ENCODE peak calls at places on chromosomes 16 and 17, in four cellular contexts. One of them, this sample, is unnamed. For H3K27me3, the result is how much of the 10 kb centered on the place peaks cover.

GRCh38 chr17:32518856-32519768 is 32.3 kb downstream of the CDK5R1 start:
- DNase-seq in fibroblast of lung: peak
- DNase-seq in astrocyte: peak
- DNase-seq in MM.1S: no peak
- DNase-seq in this sample: peak

GRCh38 chr17:48137658-48138057 is 30.1 kb downstream of the SNX11 start:
- DNase-seq in fibroblast of lung: no peak
- DNase-seq in astrocyte: no peak
- DNase-seq in MM.1S: no peak
- DNase-seq in this sample: no peak

GRCh38 chr17:16322636-16323035 is 30.6 kb downstream of the CENPV start:
- DNase-seq in MM.1S: no peak
- DNase-seq in fibroblast of lung: peak
- DNase-seq in astrocyte: peak
- DNase-seq in this sample: no peak

GRCh38 chr17:67372751-67373150 is 4.3 kb upstream of the PITPNC1 start:
- DNase-seq in fibroblast of lung: no peak
- DNase-seq in MM.1S: no peak
- DNase-seq in astrocyte: no peak
- DNase-seq in this sample: peak

GRCh38 chr17:83057397-83057761 is 22.0 kb upstream of the METRNL start:
- DNase-seq in astrocyte: no peak
- DNase-seq in MM.1S: no peak
- DNase-seq in fibroblast of lung: no peak
- DNase-seq in this sample: no peak

GRCh38 chr17:44198721-44199552 is 747 bp downstream of the ATXN7L3 start:
- DNase-seq in astrocyte: no peak
- DNase-seq in fibroblast of lung: peak
- DNase-seq in MM.1S: peak
- DNase-seq in this sample: peak

GRCh38 chr16:88430524-88431446 is 22.3 kb upstream of the ZFPM1 start:
- DNase-seq in MM.1S: no peak
- DNase-seq in astrocyte: no peak
- DNase-seq in fibroblast of lung: peak
- DNase-seq in this sample: no peak

GRCh38 chr16:20611975-20612471 is 35.9 kb upstream of the ACSM2B start:
- DNase-seq in fibroblast of lung: no peak
- DNase-seq in MM.1S: no peak
- DNase-seq in astrocyte: no peak
- DNase-seq in this sample: no peak

GRCh38 chr17:6454495-6455320 is 10.5 kb downstream of the PIMREG start:
- DNase-seq in fibroblast of lung: no peak
- DNase-seq in astrocyte: no peak
- DNase-seq in MM.1S: no peak
- DNase-seq in this sample: no peak

GRCh38 chr16:69894675-69895074 is 56.5 kb upstream of the CLEC18A start:
- DNase-seq in astrocyte: no peak
- DNase-seq in fibroblast of lung: no peak
- DNase-seq in MM.1S: no peak
- DNase-seq in this sample: no peak

GRCh38 chr16:15552507-15552906 is 90.4 kb downstream of the MARF1 start:
- DNase-seq in astrocyte: no peak
- DNase-seq in fibroblast of lung: no peak
- DNase-seq in MM.1S: no peak
- DNase-seq in this sample: no peak

GRCh38 chr17:35299108-35299507 is 56.2 kb downstream of the SLFN5 start:
- DNase-seq in astrocyte: no peak
- DNase-seq in MM.1S: no peak
- DNase-seq in fibroblast of lung: no peak
- DNase-seq in this sample: peak

GRCh38 chr16:569445-570254 is at the start of gene PIGQ:
- DNase-seq in fibroblast of lung: peak
- DNase-seq in astrocyte: peak
- DNase-seq in MM.1S: peak
- DNase-seq in this sample: peak

GRCh38 chr17:41678411-41678906 is 10.2 kb upstream of the EIF1 start:
- DNase-seq in MM.1S: no peak
- DNase-seq in fibroblast of lung: peak
- DNase-seq in astrocyte: no peak
- DNase-seq in this sample: peak

GRCh38 chr16:85194528-85195270 is 82.4 kb upstream of the CIBAR2 start:
- DNase-seq in astrocyte: no peak
- DNase-seq in fibroblast of lung: no peak
- DNase-seq in MM.1S: no peak
- DNase-seq in this sample: no peak

GRCh38 chr17:81137248-81137647 is 28.1 kb upstream of the PVALEF start:
- DNase-seq in astrocyte: no peak
- DNase-seq in MM.1S: no peak
- DNase-seq in fibroblast of lung: no peak
- DNase-seq in this sample: no peak

GRCh38 chr17:42378597-42379594 is 9.3 kb downstream of the STAT3 start:
- DNase-seq in MM.1S: no peak
- DNase-seq in astrocyte: peak
- DNase-seq in fibroblast of lung: peak
- DNase-seq in this sample: no peak

DNA sequence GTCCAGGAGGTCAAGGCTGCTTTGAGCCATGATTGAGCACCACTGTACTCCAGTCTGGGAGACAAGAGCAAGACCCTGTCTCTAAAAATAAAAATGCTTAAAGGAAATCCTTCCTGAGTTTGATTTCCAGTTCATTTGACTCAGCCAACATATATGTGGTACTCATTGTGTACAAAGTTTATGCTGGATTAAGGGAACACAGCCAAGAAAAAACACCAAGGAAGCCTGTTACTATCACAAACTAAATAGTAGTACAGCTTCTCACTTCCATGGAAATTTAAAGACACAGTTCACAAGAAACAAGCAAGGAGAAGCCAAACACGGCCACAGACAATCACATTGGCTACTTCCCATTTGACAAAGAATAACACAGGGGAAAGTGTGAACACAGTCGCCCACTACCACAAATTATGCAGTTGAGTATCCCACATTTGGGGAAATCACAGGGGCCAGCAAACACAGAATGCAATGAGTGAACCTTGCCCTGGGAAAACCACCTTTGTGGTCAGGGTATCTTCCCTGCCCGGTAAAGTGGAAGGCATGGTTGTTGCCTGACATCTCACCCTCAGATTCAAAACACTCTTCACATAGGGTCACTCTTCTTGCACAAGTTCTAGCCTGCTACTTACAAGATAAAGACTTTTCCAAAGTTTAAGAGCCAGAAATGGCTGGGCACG is 14.5 kb downstream of the TEX14 start:
- DNase-seq in astrocyte: peak
- DNase-seq in fibroblast of lung: peak
- DNase-seq in MM.1S: no peak
- DNase-seq in this sample: peak
- H2AFZ ChIP-seq in astrocyte: no peak
- H2AFZ ChIP-seq in fibroblast of lung: no peak
- H2AFZ ChIP-seq in MM.1S: no peak
- H2AFZ ChIP-seq in this sample: peak

GRCh38 chr17:9020096-9020823 is 1.1 kb upstream of the NTN1 start:
- DNase-seq in MM.1S: no peak
- DNase-seq in astrocyte: no peak
- DNase-seq in fibroblast of lung: no peak
- DNase-seq in this sample: no peak

GRCh38 chr17:9020824-9021157 is 519 bp upstream of the NTN1 start:
- DNase-seq in fibroblast of lung: no peak
- DNase-seq in astrocyte: no peak
- DNase-seq in MM.1S: no peak
- DNase-seq in this sample: no peak

GRCh38 chr17:9021158-9021984 is at the start of gene NTN1:
- DNase-seq in MM.1S: peak
- DNase-seq in fibroblast of lung: peak
- DNase-seq in astrocyte: peak
- DNase-seq in this sample: peak

GRCh38 chr17:9016941-9017552 is 4.3 kb upstream of the NTN1 start:
- DNase-seq in MM.1S: no peak
- DNase-seq in fibroblast of lung: no peak
- DNase-seq in astrocyte: no peak
- DNase-seq in this sample: no peak

GRCh38 chr17:9018731-9019130 is 2.6 kb upstream of the NTN1 start:
- DNase-seq in MM.1S: no peak
- DNase-seq in astrocyte: no peak
- DNase-seq in fibroblast of lung: no peak
- DNase-seq in this sample: no peak
- H3K27me3 ChIP-seq in MM.1S: under half
- H3K27me3 ChIP-seq in astrocyte: under half
- H3K27me3 ChIP-seq in fibroblast of lung: under half
- H3K27me3 ChIP-seq in this sample: under half

DNA sequence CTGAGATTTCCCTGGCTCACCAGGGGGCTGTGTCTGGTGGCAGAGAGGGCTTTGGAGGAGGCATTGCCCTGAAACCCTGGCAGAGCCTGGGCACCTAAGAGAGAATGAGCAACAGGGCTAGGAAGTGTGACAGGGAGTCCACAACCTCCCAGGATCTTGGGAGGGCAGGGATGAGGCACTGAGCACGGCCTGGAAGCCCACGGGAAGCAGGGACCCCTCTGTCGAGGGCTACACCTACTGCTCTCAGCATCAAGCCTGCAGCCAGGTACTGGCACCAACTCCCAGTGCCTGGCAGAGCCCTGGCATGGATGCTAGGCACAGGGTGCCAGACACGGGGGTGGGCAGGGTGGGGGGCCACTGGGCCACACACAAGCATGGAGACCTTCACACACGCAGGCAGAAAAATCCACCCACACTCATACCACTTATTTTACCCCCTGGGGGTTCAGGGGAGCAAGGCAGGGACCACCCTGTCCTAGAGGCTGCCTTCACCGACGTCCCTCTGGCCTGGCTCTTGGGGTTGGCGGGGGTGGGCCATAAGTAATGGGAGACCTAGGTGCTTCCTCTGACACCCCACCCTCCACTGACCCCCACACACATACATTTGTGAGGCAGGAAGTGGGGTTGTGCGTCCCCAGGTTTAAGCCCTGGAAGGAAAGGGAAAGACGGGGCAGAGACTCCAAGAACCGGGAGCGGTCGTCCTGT is 970 bp upstream of the HSD11B2 start:
- DNase-seq in MM.1S: no peak
- DNase-seq in fibroblast of lung: no peak
- DNase-seq in astrocyte: no peak
- DNase-seq in this sample: no peak
- H3K4me3 ChIP-seq in MM.1S: peak
- H3K4me3 ChIP-seq in fibroblast of lung: no peak
- H3K4me3 ChIP-seq in astrocyte: no peak
- H3K4me3 ChIP-seq in this sample: peak

GRCh38 chr16:56848955-56849689 is 15.9 kb upstream of the SLC12A3 start:
- DNase-seq in astrocyte: peak
- DNase-seq in fibroblast of lung: peak
- DNase-seq in MM.1S: no peak
- DNase-seq in this sample: peak
- H2AFZ ChIP-seq in astrocyte: no peak
- H2AFZ ChIP-seq in fibroblast of lung: no peak
- H2AFZ ChIP-seq in MM.1S: no peak
- H2AFZ ChIP-seq in this sample: peak

GRCh38 chr17:74015316-74015715 is 188.2 kb upstream of the RPL38 start:
- DNase-seq in fibroblast of lung: no peak
- DNase-seq in astrocyte: no peak
- DNase-seq in MM.1S: no peak
- DNase-seq in this sample: no peak

GRCh38 chr17:74012465-74012864 is 191.0 kb upstream of the RPL38 start:
- DNase-seq in fibroblast of lung: no peak
- DNase-seq in astrocyte: no peak
- DNase-seq in MM.1S: no peak
- DNase-seq in this sample: no peak

GRCh38 chr17:74008196-74008595 is 195.3 kb upstream of the RPL38 start:
- DNase-seq in fibroblast of lung: no peak
- DNase-seq in MM.1S: no peak
- DNase-seq in astrocyte: no peak
- DNase-seq in this sample: peak

GRCh38 chr17:74010903-74011302 is 192.6 kb upstream of the RPL38 start:
- DNase-seq in fibroblast of lung: no peak
- DNase-seq in MM.1S: no peak
- DNase-seq in astrocyte: no peak
- DNase-seq in this sample: no peak

GRCh38 chr17:74011963-74012362 is 191.5 kb upstream of the RPL38 start:
- DNase-seq in astrocyte: no peak
- DNase-seq in MM.1S: no peak
- DNase-seq in fibroblast of lung: no peak
- DNase-seq in this sample: no peak
- H3K27me3 ChIP-seq in astrocyte: under half
- H3K27me3 ChIP-seq in MM.1S: half or more
- H3K27me3 ChIP-seq in fibroblast of lung: under half
- H3K27me3 ChIP-seq in this sample: half or more

DNA sequence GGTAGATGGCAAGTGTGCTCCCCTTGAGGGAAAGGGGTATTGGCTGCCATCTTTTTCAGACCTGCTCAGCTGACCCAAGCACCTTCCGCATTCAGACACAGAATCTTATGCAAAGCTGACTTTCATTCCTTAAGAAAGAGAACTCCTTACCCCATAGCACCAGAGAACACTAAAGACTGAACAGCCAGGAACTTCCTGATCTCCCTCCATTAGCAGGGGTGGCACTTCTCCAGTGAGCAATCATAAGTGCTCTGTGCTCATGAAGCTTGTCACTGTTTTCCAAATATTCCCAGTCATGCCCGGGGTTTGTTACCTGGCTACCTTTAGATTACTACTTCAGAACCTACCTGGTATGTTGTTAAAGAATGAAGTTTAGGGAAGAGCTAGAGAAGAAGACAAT is 11.9 kb downstream of the HSD17B2 start:
- DNase-seq in astrocyte: no peak
- DNase-seq in MM.1S: no peak
- DNase-seq in fibroblast of lung: no peak
- DNase-seq in this sample: no peak
- H3K4me3 ChIP-seq in astrocyte: no peak
- H3K4me3 ChIP-seq in MM.1S: no peak
- H3K4me3 ChIP-seq in fibroblast of lung: no peak
- H3K4me3 ChIP-seq in this sample: no peak

DNA sequence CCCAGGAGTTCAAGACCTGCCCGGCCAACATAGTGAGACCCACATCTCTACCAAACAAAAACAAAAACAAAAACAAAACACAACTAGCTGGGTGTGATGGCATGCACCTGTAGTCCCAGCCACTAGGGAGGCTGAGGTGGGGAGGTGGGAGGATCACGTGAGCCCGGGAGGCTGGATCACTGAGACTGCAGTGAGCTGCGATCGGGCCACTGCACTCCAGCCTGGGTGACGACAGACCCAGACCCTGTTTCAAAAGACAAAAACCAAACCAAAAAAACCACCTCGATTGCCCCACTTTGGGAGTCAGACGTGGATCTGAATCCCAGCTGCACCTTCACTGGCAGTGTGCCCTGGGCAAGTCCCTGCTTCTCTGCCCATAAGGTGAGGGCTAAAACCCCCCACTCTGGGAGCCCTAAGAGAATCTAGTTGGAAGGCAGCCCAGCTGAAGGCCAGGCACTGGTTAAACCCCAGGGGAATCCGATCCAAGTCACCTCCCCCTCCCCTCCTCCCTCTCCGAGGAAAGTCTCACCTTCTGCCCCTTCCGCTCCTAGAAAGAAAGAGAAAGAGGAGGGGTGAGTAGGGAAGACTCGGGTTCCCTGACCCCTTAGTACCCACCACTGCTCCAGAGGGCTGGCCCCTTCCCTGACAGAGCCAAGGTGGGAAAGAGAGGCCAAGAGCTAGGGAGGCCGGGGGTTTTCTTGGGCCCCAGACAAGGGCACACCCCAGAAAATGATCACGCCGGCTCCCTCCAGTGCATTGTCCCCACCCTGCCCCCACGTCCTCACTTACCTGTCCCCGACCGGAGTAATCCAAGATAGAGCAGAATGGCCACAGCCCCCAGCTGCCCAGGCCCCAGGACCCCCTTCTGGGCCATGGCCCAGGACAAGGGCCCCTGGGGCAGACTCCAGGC is 647 bp downstream of the PRSS8 start:
- DNase-seq in astrocyte: no peak
- DNase-seq in fibroblast of lung: no peak
- DNase-seq in MM.1S: no peak
- DNase-seq in this sample: peak
- H2AFZ ChIP-seq in astrocyte: no peak
- H2AFZ ChIP-seq in fibroblast of lung: no peak
- H2AFZ ChIP-seq in MM.1S: no peak
- H2AFZ ChIP-seq in this sample: no peak